ENCODE peak calls at places on chromosomes 6 and 20, in nine cellular contexts. Y is NCI-H524, H is GM06990, W is renal cortical epithelial cell, Z is COLO829, S is kidney tubule cell, P is fibroblast of gingiva, D is ELF-1, F is tibial artery. T is an unnamed sample.
A peak's percentile ranks its signal among the peaks of the same experiment; 100 is the strongest.

GRCh38 chr6:135995160-135995898 is 143.8 kb downstream of the PDE7B start:
- DNase-seq in F (no peak), P (peak; percentile 64), W (peak; percentile 66), S (peak; percentile 62), D (no peak), Z (peak; percentile 27), H (no peak), Y (no peak), T (peak; percentile 14)

GRCh38 chr20:10659651-10660601 is 13.9 kb downstream of the JAG1 start:
- DNase-seq in W (peak; percentile 84), Z (no peak), F (no peak), P (no peak), S (peak; percentile 52), D (peak; percentile 67), Y (no peak), H (no peak), T (no peak)

GRCh38 chr6:143999406-143999805 is 8.7 kb downstream of the PLAGL1 start:
- DNase-seq in W (peak; percentile 11), Y (no peak), S (peak; percentile 23), D (no peak), H (no peak), Z (no peak), F (no peak), P (peak; percentile 51), T (no peak)

GRCh38 chr6:137811121-137811911 is 55.7 kb upstream of the TNFAIP3 start:
- DNase-seq in Y (peak; percentile 10), D (peak; percentile 30), P (peak; percentile 74), Z (peak; percentile 88), S (peak; percentile 96), F (peak; percentile 78), H (peak; percentile 69), W (peak; percentile 96), T (peak; percentile 84)

GRCh38 chr20:54532573-54532972 is 57.2 kb downstream of the DOK5 start:
- DNase-seq in W (no peak), D (no peak), H (no peak), S (no peak), F (no peak), Z (no peak), P (no peak), Y (no peak), T (no peak)

GRCh38 chr20:30922129-30922528 is 335.3 kb upstream of the DEFB115 start:
- DNase-seq in Y (no peak), P (no peak), D (no peak), W (no peak), Z (no peak), F (no peak), H (no peak), S (no peak), T (no peak)

GRCh38 chr20:45833883-45834796 is 541 bp downstream of the SNX21 start:
- DNase-seq in W (peak; percentile 23), P (peak; percentile 73), F (peak; percentile 73), Y (peak; percentile 21), D (peak; percentile 84), S (peak; percentile 60), Z (peak; percentile 69), H (peak; percentile 60), T (peak; percentile 59)

GRCh38 chr20:51966296-51966971 is 164.1 kb upstream of the SALL4 start:
- DNase-seq in W (peak; percentile 69), H (peak; percentile 9), S (peak; percentile 67), Y (peak; percentile 59), F (peak; percentile 30), Z (peak; percentile 54), D (peak; percentile 89), P (peak; percentile 60), T (peak; percentile 82)

GRCh38 chr6:139764498-139764986 is 390.1 kb upstream of the CITED2 start:
- DNase-seq in D (peak; percentile 33), W (peak; percentile 98), P (peak; percentile 94), F (peak; percentile 26), H (peak; percentile 20), S (peak; percentile 99), Y (no peak), Z (peak; percentile 69), T (peak; percentile 78)

GRCh38 chr6:104483225-104483834 is 376.4 kb downstream of the HACE1 start:
- DNase-seq in H (no peak), D (no peak), W (no peak), P (no peak), Z (no peak), S (no peak), F (no peak), Y (peak; percentile 39), T (no peak)

GRCh38 chr6:16594849-16595248 is 166.4 kb downstream of the ATXN1 start:
- DNase-seq in Y (no peak), F (no peak), P (no peak), S (no peak), D (no peak), W (peak; percentile 65), Z (no peak), H (no peak), T (no peak)

GRCh38 chr6:72939029-72939428 is 286.3 kb downstream of the KHDC1L start:
- DNase-seq in W (no peak), D (no peak), Z (no peak), Y (no peak), H (no peak), F (peak; percentile 38), P (no peak), S (no peak), T (no peak)

GRCh38 chr6:29631860-29632731 is 887 bp downstream of the GABBR1 start:
- DNase-seq in W (peak; percentile 11), D (no peak), S (peak; percentile 39), H (peak; percentile 49), F (peak; percentile 62), Z (no peak), P (peak; percentile 79), Y (peak; percentile 69), T (no peak)